ENCODE peak calls at places on chromosomes 6 and 20, in nine cellular contexts. One of them, this sample, is unnamed.

GRCh38 chr6:43737272-43738081 is 32.5 kb upstream of the VEGFA start:
- DNase-seq in HCT116: no peak
- DNase-seq in heart left ventricle: no peak
- DNase-seq in endodermal cell: peak
- DNase-seq in uterus: peak
- DNase-seq in mesothelial cell of epicardium: no peak
- DNase-seq in type B pancreatic cell: no peak
- DNase-seq in cardiac fibroblast: no peak
- DNase-seq in activated CD8-positive, alpha-beta T cell treated with anti-CD3 and anti-CD28 coated beads for 36 hours: no peak
- DNase-seq in this sample: peak

GRCh38 chr6:81727876-81728517 is 24.5 kb downstream of the TENT5A start:
- DNase-seq in type B pancreatic cell: no peak
- DNase-seq in mesothelial cell of epicardium: no peak
- DNase-seq in heart left ventricle: no peak
- DNase-seq in cardiac fibroblast: no peak
- DNase-seq in uterus: no peak
- DNase-seq in HCT116: no peak
- DNase-seq in endodermal cell: no peak
- DNase-seq in activated CD8-positive, alpha-beta T cell treated with anti-CD3 and anti-CD28 coated beads for 36 hours: peak
- DNase-seq in this sample: no peak

GRCh38 chr6:28597217-28597835 is 71.6 kb downstream of the GPX5 start:
- DNase-seq in type B pancreatic cell: no peak
- DNase-seq in endodermal cell: peak
- DNase-seq in mesothelial cell of epicardium: no peak
- DNase-seq in uterus: peak
- DNase-seq in heart left ventricle: no peak
- DNase-seq in activated CD8-positive, alpha-beta T cell treated with anti-CD3 and anti-CD28 coated beads for 36 hours: peak
- DNase-seq in cardiac fibroblast: peak
- DNase-seq in HCT116: peak
- DNase-seq in this sample: no peak

GRCh38 chr6:48733581-48733980 is 622.6 kb upstream of the PTCHD4 start:
- DNase-seq in uterus: no peak
- DNase-seq in mesothelial cell of epicardium: no peak
- DNase-seq in HCT116: no peak
- DNase-seq in type B pancreatic cell: no peak
- DNase-seq in endodermal cell: no peak
- DNase-seq in heart left ventricle: no peak
- DNase-seq in activated CD8-positive, alpha-beta T cell treated with anti-CD3 and anti-CD28 coated beads for 36 hours: no peak
- DNase-seq in cardiac fibroblast: peak
- DNase-seq in this sample: no peak

GRCh38 chr6:122995930-122996796 is at the start of gene CLVS2:
- DNase-seq in HCT116: no peak
- DNase-seq in activated CD8-positive, alpha-beta T cell treated with anti-CD3 and anti-CD28 coated beads for 36 hours: no peak
- DNase-seq in heart left ventricle: no peak
- DNase-seq in mesothelial cell of epicardium: peak
- DNase-seq in endodermal cell: peak
- DNase-seq in type B pancreatic cell: peak
- DNase-seq in uterus: peak
- DNase-seq in cardiac fibroblast: peak
- DNase-seq in this sample: no peak

GRCh38 chr6:157763129-157763893 is 59.7 kb upstream of the SNX9 start:
- DNase-seq in cardiac fibroblast: peak
- DNase-seq in heart left ventricle: peak
- DNase-seq in activated CD8-positive, alpha-beta T cell treated with anti-CD3 and anti-CD28 coated beads for 36 hours: peak
- DNase-seq in type B pancreatic cell: peak
- DNase-seq in endodermal cell: peak
- DNase-seq in mesothelial cell of epicardium: peak
- DNase-seq in uterus: peak
- DNase-seq in HCT116: peak
- DNase-seq in this sample: peak

GRCh38 chr6:10030942-10031537 is 383.8 kb downstream of the TFAP2A start:
- DNase-seq in activated CD8-positive, alpha-beta T cell treated with anti-CD3 and anti-CD28 coated beads for 36 hours: no peak
- DNase-seq in uterus: no peak
- DNase-seq in mesothelial cell of epicardium: no peak
- DNase-seq in heart left ventricle: no peak
- DNase-seq in HCT116: peak
- DNase-seq in type B pancreatic cell: no peak
- DNase-seq in endodermal cell: no peak
- DNase-seq in cardiac fibroblast: no peak
- DNase-seq in this sample: no peak

GRCh38 chr20:51221791-51222408 is 199.0 kb upstream of the KCNG1 start:
- DNase-seq in type B pancreatic cell: no peak
- DNase-seq in cardiac fibroblast: peak
- DNase-seq in endodermal cell: peak
- DNase-seq in heart left ventricle: no peak
- DNase-seq in uterus: no peak
- DNase-seq in HCT116: peak
- DNase-seq in activated CD8-positive, alpha-beta T cell treated with anti-CD3 and anti-CD28 coated beads for 36 hours: no peak
- DNase-seq in mesothelial cell of epicardium: no peak
- DNase-seq in this sample: peak

GRCh38 chr20:11459090-11459877 is 458.4 kb upstream of the BTBD3 start:
- DNase-seq in type B pancreatic cell: no peak
- DNase-seq in uterus: no peak
- DNase-seq in cardiac fibroblast: peak
- DNase-seq in heart left ventricle: no peak
- DNase-seq in HCT116: no peak
- DNase-seq in mesothelial cell of epicardium: no peak
- DNase-seq in activated CD8-positive, alpha-beta T cell treated with anti-CD3 and anti-CD28 coated beads for 36 hours: no peak
- DNase-seq in endodermal cell: no peak
- DNase-seq in this sample: no peak

GRCh38 chr6:13355969-13356368 is 27.6 kb upstream of the TBC1D7 start:
- DNase-seq in HCT116: no peak
- DNase-seq in type B pancreatic cell: no peak
- DNase-seq in mesothelial cell of epicardium: no peak
- DNase-seq in endodermal cell: no peak
- DNase-seq in activated CD8-positive, alpha-beta T cell treated with anti-CD3 and anti-CD28 coated beads for 36 hours: peak
- DNase-seq in uterus: no peak
- DNase-seq in cardiac fibroblast: no peak
- DNase-seq in heart left ventricle: no peak
- DNase-seq in this sample: no peak

GRCh38 chr6:13359287-13359686 is 30.9 kb upstream of the TBC1D7 start:
- DNase-seq in heart left ventricle: peak
- DNase-seq in cardiac fibroblast: no peak
- DNase-seq in mesothelial cell of epicardium: no peak
- DNase-seq in type B pancreatic cell: no peak
- DNase-seq in HCT116: no peak
- DNase-seq in uterus: peak
- DNase-seq in endodermal cell: no peak
- DNase-seq in activated CD8-positive, alpha-beta T cell treated with anti-CD3 and anti-CD28 coated beads for 36 hours: no peak
- DNase-seq in this sample: no peak

GRCh38 chr6:13355043-13355945 is 27.0 kb upstream of the TBC1D7 start:
- DNase-seq in type B pancreatic cell: no peak
- DNase-seq in cardiac fibroblast: peak
- DNase-seq in activated CD8-positive, alpha-beta T cell treated with anti-CD3 and anti-CD28 coated beads for 36 hours: peak
- DNase-seq in endodermal cell: no peak
- DNase-seq in HCT116: peak
- DNase-seq in uterus: no peak
- DNase-seq in mesothelial cell of epicardium: no peak
- DNase-seq in heart left ventricle: no peak
- DNase-seq in this sample: no peak

GRCh38 chr6:13358486-13358885 is 30.1 kb upstream of the TBC1D7 start:
- DNase-seq in HCT116: no peak
- DNase-seq in cardiac fibroblast: no peak
- DNase-seq in mesothelial cell of epicardium: no peak
- DNase-seq in endodermal cell: no peak
- DNase-seq in activated CD8-positive, alpha-beta T cell treated with anti-CD3 and anti-CD28 coated beads for 36 hours: no peak
- DNase-seq in type B pancreatic cell: no peak
- DNase-seq in heart left ventricle: no peak
- DNase-seq in uterus: no peak
- DNase-seq in this sample: no peak

GRCh38 chr6:13357551-13358075 is 29.3 kb upstream of the TBC1D7 start:
- DNase-seq in uterus: no peak
- DNase-seq in cardiac fibroblast: peak
- DNase-seq in mesothelial cell of epicardium: no peak
- DNase-seq in heart left ventricle: no peak
- DNase-seq in HCT116: no peak
- DNase-seq in endodermal cell: no peak
- DNase-seq in type B pancreatic cell: no peak
- DNase-seq in activated CD8-positive, alpha-beta T cell treated with anti-CD3 and anti-CD28 coated beads for 36 hours: peak
- DNase-seq in this sample: no peak
- TF ChIP-seq CTCF in uterus: no peak
- TF ChIP-seq CTCF in cardiac fibroblast: peak
- TF ChIP-seq CTCF in mesothelial cell of epicardium: no peak
- TF ChIP-seq CTCF in heart left ventricle: no peak
- TF ChIP-seq CTCF in HCT116: no peak
- TF ChIP-seq CTCF in endodermal cell: no peak
- TF ChIP-seq CTCF in type B pancreatic cell: no peak
- TF ChIP-seq CTCF in activated CD8-positive, alpha-beta T cell treated with anti-CD3 and anti-CD28 coated beads for 36 hours: no peak
- TF ChIP-seq CTCF in this sample: no peak

GRCh38 chr6:56022678-56023077 is 147.3 kb upstream of the BMP5 start:
- DNase-seq in heart left ventricle: no peak
- DNase-seq in activated CD8-positive, alpha-beta T cell treated with anti-CD3 and anti-CD28 coated beads for 36 hours: no peak
- DNase-seq in type B pancreatic cell: no peak
- DNase-seq in endodermal cell: no peak
- DNase-seq in uterus: no peak
- DNase-seq in mesothelial cell of epicardium: no peak
- DNase-seq in cardiac fibroblast: no peak
- DNase-seq in HCT116: no peak
- DNase-seq in this sample: no peak

GRCh38 chr6:56019973-56020372 is 144.6 kb upstream of the BMP5 start:
- DNase-seq in heart left ventricle: no peak
- DNase-seq in type B pancreatic cell: no peak
- DNase-seq in uterus: no peak
- DNase-seq in endodermal cell: no peak
- DNase-seq in activated CD8-positive, alpha-beta T cell treated with anti-CD3 and anti-CD28 coated beads for 36 hours: no peak
- DNase-seq in HCT116: no peak
- DNase-seq in cardiac fibroblast: peak
- DNase-seq in mesothelial cell of epicardium: no peak
- DNase-seq in this sample: no peak

GRCh38 chr6:56024931-56025330 is 149.5 kb upstream of the BMP5 start:
- DNase-seq in mesothelial cell of epicardium: no peak
- DNase-seq in cardiac fibroblast: peak
- DNase-seq in endodermal cell: no peak
- DNase-seq in uterus: no peak
- DNase-seq in HCT116: no peak
- DNase-seq in type B pancreatic cell: no peak
- DNase-seq in activated CD8-positive, alpha-beta T cell treated with anti-CD3 and anti-CD28 coated beads for 36 hours: no peak
- DNase-seq in heart left ventricle: no peak
- DNase-seq in this sample: no peak

GRCh38 chr6:56023829-56024228 is 148.4 kb upstream of the BMP5 start:
- DNase-seq in mesothelial cell of epicardium: no peak
- DNase-seq in cardiac fibroblast: no peak
- DNase-seq in activated CD8-positive, alpha-beta T cell treated with anti-CD3 and anti-CD28 coated beads for 36 hours: no peak
- DNase-seq in type B pancreatic cell: no peak
- DNase-seq in HCT116: no peak
- DNase-seq in uterus: no peak
- DNase-seq in endodermal cell: no peak
- DNase-seq in heart left ventricle: no peak
- DNase-seq in this sample: no peak

DNA sequence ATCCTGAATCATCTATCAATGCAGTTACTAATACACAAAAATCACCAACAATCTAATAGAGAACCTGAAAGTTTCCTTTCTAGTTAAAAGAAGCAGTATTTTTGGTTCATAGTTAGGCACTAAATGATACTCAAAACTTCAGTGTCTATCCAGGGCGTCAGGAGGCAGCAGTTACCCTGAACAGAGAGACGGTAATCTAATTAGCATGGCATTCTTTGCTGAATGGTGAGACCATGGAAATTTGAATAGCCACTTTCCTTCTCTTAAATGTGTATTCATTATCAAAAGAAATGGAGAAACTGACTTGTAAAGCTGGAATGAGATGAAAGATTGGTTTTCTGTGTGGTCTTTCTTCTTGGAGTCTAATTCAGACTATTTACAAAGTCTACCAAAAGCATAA is 146.6 kb upstream of the BMP5 start:
- DNase-seq in activated CD8-positive, alpha-beta T cell treated with anti-CD3 and anti-CD28 coated beads for 36 hours: no peak
- DNase-seq in HCT116: no peak
- DNase-seq in type B pancreatic cell: no peak
- DNase-seq in mesothelial cell of epicardium: no peak
- DNase-seq in cardiac fibroblast: no peak
- DNase-seq in uterus: no peak
- DNase-seq in heart left ventricle: no peak
- DNase-seq in endodermal cell: peak
- DNase-seq in this sample: no peak
- TF ChIP-seq CTCF in activated CD8-positive, alpha-beta T cell treated with anti-CD3 and anti-CD28 coated beads for 36 hours: no peak
- TF ChIP-seq CTCF in HCT116: no peak
- TF ChIP-seq CTCF in type B pancreatic cell: no peak
- TF ChIP-seq CTCF in mesothelial cell of epicardium: no peak
- TF ChIP-seq CTCF in cardiac fibroblast: no peak
- TF ChIP-seq CTCF in uterus: no peak
- TF ChIP-seq CTCF in heart left ventricle: no peak
- TF ChIP-seq CTCF in endodermal cell: peak
- TF ChIP-seq CTCF in this sample: no peak

GRCh38 chr6:100673641-100674040 is 207.5 kb downstream of the ASCC3 start:
- DNase-seq in type B pancreatic cell: no peak
- DNase-seq in cardiac fibroblast: no peak
- DNase-seq in heart left ventricle: no peak
- DNase-seq in mesothelial cell of epicardium: no peak
- DNase-seq in uterus: no peak
- DNase-seq in endodermal cell: no peak
- DNase-seq in activated CD8-positive, alpha-beta T cell treated with anti-CD3 and anti-CD28 coated beads for 36 hours: no peak
- DNase-seq in HCT116: no peak
- DNase-seq in this sample: no peak

GRCh38 chr6:100677240-100677639 is 203.9 kb downstream of the ASCC3 start:
- DNase-seq in heart left ventricle: no peak
- DNase-seq in type B pancreatic cell: no peak
- DNase-seq in activated CD8-positive, alpha-beta T cell treated with anti-CD3 and anti-CD28 coated beads for 36 hours: no peak
- DNase-seq in uterus: no peak
- DNase-seq in cardiac fibroblast: no peak
- DNase-seq in endodermal cell: no peak
- DNase-seq in HCT116: no peak
- DNase-seq in mesothelial cell of epicardium: no peak
- DNase-seq in this sample: no peak

DNA sequence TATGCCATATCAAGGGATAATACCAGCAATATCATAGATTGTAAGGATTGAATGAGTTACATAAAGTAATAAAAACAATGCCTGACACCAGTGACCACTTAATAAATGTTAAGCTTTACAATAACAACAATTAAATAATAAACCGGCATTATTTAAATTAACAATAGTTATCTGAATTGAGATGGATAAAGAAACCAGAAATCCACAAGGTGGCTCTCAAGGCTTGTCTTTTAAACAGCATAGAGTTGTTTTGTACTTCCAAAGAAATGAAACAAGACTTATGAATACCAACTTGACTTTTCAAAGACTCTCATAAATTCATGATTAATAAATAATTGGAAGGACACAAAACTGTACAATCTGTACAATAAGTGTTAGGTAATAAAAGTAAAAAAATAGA is 203.1 kb downstream of the ASCC3 start:
- DNase-seq in type B pancreatic cell: no peak
- DNase-seq in endodermal cell: no peak
- DNase-seq in uterus: no peak
- DNase-seq in mesothelial cell of epicardium: no peak
- DNase-seq in heart left ventricle: no peak
- DNase-seq in activated CD8-positive, alpha-beta T cell treated with anti-CD3 and anti-CD28 coated beads for 36 hours: no peak
- DNase-seq in cardiac fibroblast: peak
- DNase-seq in HCT116: no peak
- DNase-seq in this sample: no peak
- TF ChIP-seq CTCF in type B pancreatic cell: peak
- TF ChIP-seq CTCF in endodermal cell: peak
- TF ChIP-seq CTCF in uterus: no peak
- TF ChIP-seq CTCF in mesothelial cell of epicardium: no peak
- TF ChIP-seq CTCF in heart left ventricle: no peak
- TF ChIP-seq CTCF in activated CD8-positive, alpha-beta T cell treated with anti-CD3 and anti-CD28 coated beads for 36 hours: no peak
- TF ChIP-seq CTCF in cardiac fibroblast: no peak
- TF ChIP-seq CTCF in HCT116: no peak
- TF ChIP-seq CTCF in this sample: peak

DNA sequence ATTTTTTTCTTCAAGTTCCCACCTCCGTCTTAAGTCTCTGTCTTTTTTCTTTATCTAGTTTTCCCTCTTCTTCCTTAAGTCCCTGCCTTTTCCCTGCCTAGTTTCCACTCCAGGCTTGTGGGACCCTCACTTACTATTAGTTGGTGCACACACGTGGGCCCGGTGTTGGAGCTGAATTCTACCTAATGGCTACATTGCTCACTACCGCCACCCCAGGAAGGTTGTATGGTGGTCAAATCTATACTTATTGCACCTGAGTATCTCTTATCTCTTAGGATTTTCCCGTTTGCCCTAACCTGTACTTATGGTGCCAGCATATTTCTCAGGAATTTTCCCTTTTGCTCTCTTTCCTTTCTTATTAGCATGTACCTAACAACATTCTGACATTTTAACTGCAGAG is 692.8 kb downstream of the EPM2A start:
- DNase-seq in HCT116: no peak
- DNase-seq in mesothelial cell of epicardium: no peak
- DNase-seq in endodermal cell: peak
- DNase-seq in type B pancreatic cell: no peak
- DNase-seq in activated CD8-positive, alpha-beta T cell treated with anti-CD3 and anti-CD28 coated beads for 36 hours: peak
- DNase-seq in uterus: no peak
- DNase-seq in cardiac fibroblast: no peak
- DNase-seq in heart left ventricle: no peak
- DNase-seq in this sample: no peak
- TF ChIP-seq CTCF in HCT116: peak
- TF ChIP-seq CTCF in mesothelial cell of epicardium: no peak
- TF ChIP-seq CTCF in endodermal cell: peak
- TF ChIP-seq CTCF in type B pancreatic cell: peak
- TF ChIP-seq CTCF in activated CD8-positive, alpha-beta T cell treated with anti-CD3 and anti-CD28 coated beads for 36 hours: peak
- TF ChIP-seq CTCF in uterus: no peak
- TF ChIP-seq CTCF in cardiac fibroblast: peak
- TF ChIP-seq CTCF in heart left ventricle: no peak
- TF ChIP-seq CTCF in this sample: no peak